ENCODE peak calls at places on chromosomes 1 and 21, in five cellular contexts. L is WTC11, H is neural crest cell, G is Panc1, P is nephron progenitor cell. R is an unnamed sample.

GRCh38 chr1:64595871-64596515 is 126.1 kb downstream of the CACHD1 start:
- DNase-seq in L (no peak), H (no peak), G (no peak), P (no peak), R (no peak)

GRCh38 chr1:60108223-60108622 is 34.7 kb upstream of the C1orf87 start:
- DNase-seq in L (no peak), H (no peak), G (no peak), P (no peak), R (no peak)

GRCh38 chr1:22826630-22827580 is 116.3 kb downstream of the EPHB2 start:
- DNase-seq in L (peak; percentile 45), H (no peak), G (no peak), P (no peak), R (no peak)

GRCh38 chr1:101484896-101485412 is 248.1 kb downstream of the S1PR1 start:
- DNase-seq in L (no peak), H (no peak), G (no peak), P (no peak), R (no peak)

GRCh38 chr1:86798608-86799291 is 94.4 kb downstream of the SH3GLB1 start:
- DNase-seq in L (no peak), H (no peak), G (no peak), P (no peak), R (no peak)

GRCh38 chr1:19210772-19211549 is 895 bp upstream of the UBR4 start:
- DNase-seq in L (no peak), H (no peak), G (no peak), P (no peak), R (no peak)

GRCh38 chr1:68149110-68149798 is 83.1 kb downstream of the WLS start:
- DNase-seq in L (no peak), H (no peak), G (no peak), P (no peak), R (no peak)

GRCh38 chr1:4684849-4685248 is 30.4 kb downstream of the AJAP1 start:
- DNase-seq in L (no peak), H (no peak), G (no peak), P (no peak), R (no peak)

GRCh38 chr21:15706686-15707085 is 23.1 kb upstream of the USP25 start:
- DNase-seq in L (no peak), H (no peak), G (no peak), P (no peak), R (peak; percentile 77)

GRCh38 chr1:56688522-56689026 is 43.5 kb downstream of the PRKAA2 start:
- DNase-seq in L (no peak), H (no peak), G (peak; percentile 98), P (no peak), R (peak; percentile 20)

GRCh38 chr1:15764269-15764764 is 5.7 kb downstream of the FBLIM1 start:
- DNase-seq in L (no peak), H (no peak), G (no peak), P (no peak), R (no peak)

GRCh38 chr1:23013657-23014056 is 2.0 kb downstream of the TEX46 start:
- DNase-seq in L (no peak), H (no peak), G (no peak), P (peak; percentile 38), R (no peak)

GRCh38 chr1:94299627-94300552 is 62.5 kb upstream of the ARHGAP29 start:
- DNase-seq in L (no peak), H (no peak), G (no peak), P (no peak), R (no peak)

GRCh38 chr21:44866780-44867179 is 6.7 kb downstream of the PTTG1IP start:
- DNase-seq in L (no peak), H (no peak), G (no peak), P (no peak), R (no peak)

GRCh38 chr1:36092798-36093185 is 4.1 kb downstream of the ADPRS start:
- DNase-seq in L (no peak), H (no peak), G (no peak), P (no peak), R (no peak)

GRCh38 chr1:176533020-176533419 is 70.0 kb downstream of the PAPPA2 start:
- DNase-seq in L (no peak), H (no peak), G (no peak), P (no peak), R (no peak)

GRCh38 chr1:178612261-178612660 is 99.4 kb downstream of the TEX35 start:
- DNase-seq in L (no peak), H (no peak), G (no peak), P (no peak), R (peak; percentile 44)

GRCh38 chr1:216682694-216683243 is 40.5 kb downstream of the ESRRG start:
- DNase-seq in L (no peak), H (no peak), G (no peak), P (peak; percentile 13), R (no peak)

GRCh38 chr21:44895859-44896258 is 22.4 kb upstream of the PTTG1IP start:
- DNase-seq in L (no peak), H (no peak), G (no peak), P (no peak), R (no peak)

GRCh38 chr1:184049836-184050468 is 1.6 kb upstream of the TSEN15 start:
- DNase-seq in L (no peak), H (no peak), G (no peak), P (no peak), R (no peak)

GRCh38 chr1:67053535-67053784 is 488 bp downstream of the SLC35D1 start:
- DNase-seq in L (no peak), H (peak; percentile 36), G (no peak), P (peak; percentile 71), R (no peak)

GRCh38 chr1:166924829-166925541 is 48.9 kb upstream of the TADA1 start:
- DNase-seq in L (no peak), H (no peak), G (no peak), P (no peak), R (no peak)

GRCh38 chr21:38140192-38140905 is 116.4 kb upstream of the KCNJ15 start:
- DNase-seq in L (no peak), H (no peak), G (no peak), P (no peak), R (no peak)

GRCh38 chr1:64884261-64885040 is 81.9 kb downstream of the JAK1 start:
- DNase-seq in L (no peak), H (no peak), G (no peak), P (no peak), R (no peak)

GRCh38 chr1:81582467-81582986 is 218.2 kb upstream of the ADGRL2 start:
- DNase-seq in L (no peak), H (no peak), G (no peak), P (no peak), R (peak; percentile 6)

GRCh38 chr21:42174173-42174572 is 44.8 kb upstream of the ABCG1 start:
- DNase-seq in L (no peak), H (no peak), G (no peak), P (no peak), R (no peak)

GRCh38 chr1:235601087-235601486 is 48.5 kb downstream of the GNG4 start:
- DNase-seq in L (peak; percentile 70), H (no peak), G (no peak), P (no peak), R (no peak)

GRCh38 chr21:36861595-36861883 is 104.9 kb downstream of the HLCS start:
- DNase-seq in L (no peak), H (no peak), G (no peak), P (no peak), R (no peak)

GRCh38 chr1:20555758-20556120 is 3.4 kb downstream of the FAM43B start:
- DNase-seq in L (no peak), H (no peak), G (no peak), P (no peak), R (no peak)

GRCh38 chr1:20555025-20555757 is 2.8 kb downstream of the FAM43B start:
- DNase-seq in L (no peak), H (no peak), G (no peak), P (no peak), R (no peak)

GRCh38 chr1:20551945-20552727 is at the start of gene FAM43B:
- DNase-seq in L (peak; percentile 70), H (peak; percentile 60), G (no peak), P (peak; percentile 81), R (no peak)

GRCh38 chr1:20551161-20551560 is 1.2 kb upstream of the FAM43B start:
- DNase-seq in L (no peak), H (no peak), G (no peak), P (no peak), R (no peak)

GRCh38 chr1:20552728-20553571 is 577 bp downstream of the FAM43B start:
- DNase-seq in L (peak; percentile 41), H (no peak), G (no peak), P (peak; percentile 38), R (no peak)
- TF ChIP-seq CTCF in L (no peak), H (no peak), G (no peak), P (no peak), R (no peak)

GRCh38 chr1:117366281-117366981 is 818 bp upstream of the MAN1A2 start:
- DNase-seq in L (peak; percentile 71), H (peak; percentile 77), G (no peak), P (peak; percentile 92), R (no peak)
- TF ChIP-seq CTCF in L (no peak), H (no peak), G (no peak), P (no peak), R (no peak)

GRCh38 chr1:8214501-8215173 is 103.3 kb upstream of the SLC45A1 start:
- DNase-seq in L (no peak), H (no peak), G (no peak), P (no peak), R (no peak)
- TF ChIP-seq CTCF in L (no peak), H (no peak), G (no peak), P (no peak), R (peak; percentile 15)

GRCh38 chr21:41048636-41049035 is 119.3 kb upstream of the BACE2 start:
- DNase-seq in L (no peak), H (no peak), G (no peak), P (no peak), R (no peak)

GRCh38 chr21:41045534-41046268 is 122.3 kb upstream of the BACE2 start:
- DNase-seq in L (peak; percentile 76), H (peak; percentile 37), G (no peak), P (peak; percentile 62), R (no peak)

GRCh38 chr21:41048141-41048540 is 119.8 kb upstream of the BACE2 start:
- DNase-seq in L (no peak), H (no peak), G (no peak), P (no peak), R (no peak)

DNA sequence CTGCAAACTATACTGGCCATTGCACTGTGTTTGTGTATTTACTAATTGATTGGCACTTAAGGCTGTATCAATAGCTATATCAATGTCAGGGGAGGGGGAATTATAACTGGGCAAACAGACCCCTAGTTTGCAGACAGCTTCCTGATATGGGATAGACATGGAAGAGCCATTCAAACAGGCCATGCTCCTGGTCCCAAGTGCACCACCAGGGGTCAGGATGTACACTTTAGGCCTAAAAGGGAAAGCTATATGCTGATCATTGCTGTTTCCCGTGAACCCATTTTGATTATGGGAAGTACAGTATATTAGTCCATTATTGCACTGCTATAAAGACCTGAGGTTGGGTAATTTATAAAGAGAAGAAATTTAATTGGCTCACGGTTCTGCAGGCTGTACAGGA is 125.0 kb upstream of the BACE2 start:
- DNase-seq in L (no peak), H (no peak), G (no peak), P (no peak), R (no peak)
- TF ChIP-seq CTCF in L (no peak), H (peak; percentile 31), G (peak; percentile 31), P (no peak), R (no peak)

GRCh38 chr1:102852583-102852982 is 255.7 kb downstream of the COL11A1 start:
- DNase-seq in L (no peak), H (no peak), G (no peak), P (no peak), R (no peak)
- TF ChIP-seq CTCF in L (no peak), H (no peak), G (no peak), P (no peak), R (peak; percentile 35)

GRCh38 chr1:193408782-193409293 is 222.4 kb upstream of the B3GALT2 start:
- DNase-seq in L (no peak), H (no peak), G (no peak), P (no peak), R (peak; percentile 76)
- TF ChIP-seq CTCF in L (no peak), H (no peak), G (no peak), P (no peak), R (peak; percentile 38)

R was measured in BJ.